ENCODE peak calls at places on chromosomes 16 and 17, in four cellular contexts. D is AG04450, U is iPS-NIHi11, I is AG08396. W is an unnamed sample.

GRCh38 chr16:57409065-57409464 is 4.5 kb downstream of the CCL17 start:
- DNase-seq in D (no peak), U (no peak), I (no peak), W (no peak)

GRCh38 chr17:59652119-59652518 is 32.4 kb downstream of the CLTC start:
- DNase-seq in D (peak), U (no peak), I (no peak), W (no peak)

GRCh38 chr16:68416057-68417046 is 32.0 kb downstream of the SMPD3 start:
- DNase-seq in D (no peak), U (no peak), I (no peak), W (no peak)

GRCh38 chr16:53207810-53208752 is 153.3 kb downstream of the CHD9 start:
- DNase-seq in D (peak), U (peak), I (peak), W (peak)

GRCh38 chr16:88008835-88009234 is 57.6 kb downstream of the BANP start:
- DNase-seq in D (no peak), U (no peak), I (no peak), W (no peak)

GRCh38 chr16:86895609-86896008 is 317.3 kb downstream of the FOXL1 start:
- DNase-seq in D (no peak), U (no peak), I (no peak), W (no peak)

GRCh38 chr16:87145181-87146176 is 171.7 kb downstream of the C16orf95 start:
- DNase-seq in D (no peak), U (no peak), I (no peak), W (peak)

GRCh38 chr16:47848481-47849109 is 307.2 kb downstream of the ABCC12 start:
- DNase-seq in D (peak), U (peak), I (peak), W (no peak)

GRCh38 chr17:38915639-38915995 is 9.8 kb upstream of the LASP1NB start:
- DNase-seq in D (no peak), U (no peak), I (no peak), W (no peak)

GRCh38 chr17:978110-979093 is 1.2 kb downstream of the NXN start:
- DNase-seq in D (no peak), U (peak), I (peak), W (no peak)

GRCh38 chr17:36600936-36601302 is 464 bp upstream of the MRM1 start:
- DNase-seq in D (no peak), U (no peak), I (no peak), W (no peak)

GRCh38 chr17:19987897-19988296 is 10.3 kb upstream of the AKAP10 start:
- DNase-seq in D (no peak), U (no peak), I (no peak), W (no peak)

GRCh38 chr17:82503728-82504308 is 15.7 kb upstream of the FOXK2 start:
- DNase-seq in D (no peak), U (no peak), I (no peak), W (no peak)

GRCh38 chr16:56946767-56947603 is 14.8 kb upstream of the CETP start:
- DNase-seq in D (no peak), U (no peak), I (no peak), W (no peak)

GRCh38 chr16:71840052-71840451 is 5.7 kb upstream of the ATXN1L start:
- DNase-seq in D (no peak), U (no peak), I (no peak), W (no peak)

GRCh38 chr17:20077978-20078674 is 69.0 kb downstream of the SPECC1 start:
- DNase-seq in D (no peak), U (no peak), I (no peak), W (no peak)

GRCh38 chr17:49610883-49611584 is 35.4 kb downstream of the NXPH3 start:
- DNase-seq in D (no peak), U (no peak), I (no peak), W (no peak)

GRCh38 chr17:61646482-61646881 is 55.5 kb upstream of the NACA2 start:
- DNase-seq in D (no peak), U (no peak), I (no peak), W (no peak)

GRCh38 chr17:29891131-29891530 is 38.9 kb downstream of the SSH2 start:
- DNase-seq in D (no peak), U (no peak), I (no peak), W (no peak)

W was measured in H54.